ENCODE peak calls at places on chromosomes 16 and 17, in seven cellular contexts. U is A549, M is Peyer's patch, N is uterus, L is gastrocnemius medialis, W is adrenal gland, Y is ovary. R is an unnamed sample.
A peak's percentile ranks its signal among the peaks of the same experiment; 100 is the strongest.

GRCh38 chr16:88856122-88856827 is 472 bp downstream of the GALNS start:
- DNase-seq in U (no peak), M (peak; percentile 54), N (peak; percentile 42), L (no peak), W (peak; percentile 49), Y (peak; percentile 65), R (peak; percentile 89)

GRCh38 chr16:87543436-87544191 is 50.8 kb upstream of the ZCCHC14 start:
- DNase-seq in U (no peak), M (no peak), N (peak; percentile 45), L (no peak), W (no peak), Y (no peak), R (no peak)

GRCh38 chr16:14309001-14309886 is 238.1 kb downstream of the MRTFB start:
- DNase-seq in U (no peak), M (no peak), N (no peak), L (no peak), W (no peak), Y (no peak), R (no peak)

GRCh38 chr16:82665025-82665424 is 38.3 kb downstream of the CDH13 start:
- DNase-seq in U (no peak), M (no peak), N (no peak), L (no peak), W (no peak), Y (no peak), R (no peak)

GRCh38 chr16:77790964-77791363 is 2.6 kb downstream of the VAT1L start:
- DNase-seq in U (no peak), M (no peak), N (no peak), L (no peak), W (no peak), Y (no peak), R (no peak)

GRCh38 chr17:79633154-79633553 is 22.3 kb upstream of the RBFOX3 start:
- DNase-seq in U (no peak), M (peak; percentile 34), N (peak; percentile 4), L (no peak), W (peak; percentile 8), Y (peak; percentile 7), R (peak; percentile 74)

GRCh38 chr16:49608801-49609200 is 235.2 kb downstream of the C16orf78 start:
- DNase-seq in U (peak; percentile 21), M (no peak), N (no peak), L (no peak), W (peak; percentile 18), Y (no peak), R (no peak)

GRCh38 chr17:40467281-40467867 is 24.1 kb downstream of the IGFBP4 start:
- DNase-seq in U (peak; percentile 37), M (no peak), N (no peak), L (no peak), W (no peak), Y (no peak), R (no peak)

GRCh38 chr17:42438600-42439567 is 15.8 kb upstream of the CAVIN1 start:
- DNase-seq in U (no peak), M (peak; percentile 85), N (no peak), L (no peak), W (no peak), Y (no peak), R (no peak)

GRCh38 chr16:27114006-27114405 is 47.3 kb downstream of the C16orf82 start:
- DNase-seq in U (no peak), M (no peak), N (no peak), L (no peak), W (no peak), Y (no peak), R (no peak)

GRCh38 chr17:50273654-50274040 is 619 bp upstream of the TMEM92 start:
- DNase-seq in U (no peak), M (no peak), N (peak; percentile 21), L (no peak), W (no peak), Y (peak; percentile 43), R (no peak)

GRCh38 chr17:38421224-38421841 is 6.9 kb upstream of the ARHGAP23 start:
- DNase-seq in U (no peak), M (no peak), N (peak; percentile 50), L (no peak), W (no peak), Y (no peak), R (no peak)

GRCh38 chr17:66992911-66993310 is 28.4 kb downstream of the CACNG4 start:
- DNase-seq in U (no peak), M (no peak), N (no peak), L (no peak), W (no peak), Y (no peak), R (no peak)

GRCh38 chr17:66996926-66997325 is 32.4 kb downstream of the CACNG4 start:
- DNase-seq in U (no peak), M (no peak), N (no peak), L (no peak), W (no peak), Y (no peak), R (no peak)

GRCh38 chr17:66990047-66990446 is 25.5 kb downstream of the CACNG4 start:
- DNase-seq in U (no peak), M (no peak), N (no peak), L (no peak), W (no peak), Y (no peak), R (no peak)

GRCh38 chr17:66994943-66995535 is 30.5 kb downstream of the CACNG4 start:
- DNase-seq in U (no peak), M (no peak), N (no peak), L (no peak), W (no peak), Y (no peak), R (no peak)

GRCh38 chr17:66995944-66996343 is 31.4 kb downstream of the CACNG4 start:
- DNase-seq in U (no peak), M (no peak), N (no peak), L (no peak), W (no peak), Y (no peak), R (no peak)
- H3K4me3 ChIP-seq in U (no peak overlapping the region), M (no peak overlapping the region), N (no peak overlapping the region), L (no peak overlapping the region), W (no peak overlapping the region), Y (no peak overlapping the region), R (no peak overlapping the region)

DNA sequence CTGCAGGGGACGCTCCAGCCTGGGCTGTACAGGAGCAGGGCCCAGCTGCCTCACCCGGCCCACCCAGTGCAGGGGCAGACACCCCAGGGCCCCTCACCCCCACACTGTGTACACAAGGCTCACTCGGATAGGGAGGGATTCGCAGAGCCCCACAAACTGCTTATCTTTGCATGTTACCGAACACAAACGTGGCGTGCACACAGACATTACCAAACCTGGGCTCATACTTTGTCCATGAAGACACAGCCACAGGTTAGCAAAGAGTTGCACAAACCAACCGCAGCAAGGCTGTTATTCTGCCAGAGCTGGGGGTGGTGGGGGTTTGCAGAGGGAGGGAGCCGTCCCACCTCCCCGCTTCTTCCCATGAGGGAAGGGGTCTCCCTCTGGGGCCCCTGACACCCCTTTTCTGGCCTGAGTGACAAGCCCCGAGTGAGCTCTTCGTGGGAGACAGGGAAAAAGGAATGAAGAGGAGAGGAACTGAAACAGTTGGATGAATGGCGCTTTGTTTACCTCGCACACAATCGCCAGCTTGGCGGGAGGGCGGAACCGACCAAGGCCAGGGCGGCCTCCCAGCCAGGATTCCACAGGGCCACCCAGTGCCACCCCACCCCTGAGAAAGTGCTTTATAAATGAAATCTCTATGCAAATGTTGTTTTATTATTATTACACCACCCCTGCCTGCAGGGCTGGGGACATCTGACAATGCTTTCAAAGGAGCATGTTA is 434 bp upstream of the CPSF4L start:
- DNase-seq in U (no peak), M (peak; percentile 73), N (no peak), L (no peak), W (no peak), Y (peak; percentile 57), R (no peak)
- TF ChIP-seq POLR2A in U (no peak), M (no peak), N (no peak), L (no peak), W (no peak), Y (no peak), R (no peak)

DNA sequence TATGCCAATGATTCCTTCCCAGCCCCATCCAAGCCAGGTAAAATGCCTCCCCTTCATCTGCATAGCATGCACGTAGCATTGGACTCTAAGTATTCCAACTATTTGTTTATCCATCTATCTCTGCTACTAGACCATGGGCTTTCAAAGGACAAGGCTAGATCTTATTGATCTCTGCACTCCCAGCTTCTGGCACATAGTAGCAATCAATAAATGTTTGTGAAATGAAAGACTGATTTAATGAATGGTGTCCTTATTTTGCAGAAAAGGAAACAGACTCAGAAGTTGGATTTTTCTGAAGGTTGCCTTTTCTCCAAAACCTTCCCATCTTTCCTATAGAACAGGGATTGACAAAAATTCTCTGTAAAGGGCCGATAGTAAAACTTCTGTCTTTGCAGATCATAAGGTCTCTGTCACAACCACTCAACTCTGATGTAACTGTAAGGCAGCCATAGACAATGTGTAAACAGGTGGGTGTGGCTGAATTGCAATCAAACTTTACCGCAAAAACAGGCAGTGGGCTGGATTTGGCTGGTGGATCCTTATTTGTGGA is 7.5 kb upstream of the CMTR2 start:
- DNase-seq in U (no peak), M (no peak), N (no peak), L (no peak), W (no peak), Y (no peak), R (no peak)
- TF ChIP-seq CTCF in U (no peak), M (no peak), N (no peak), L (no peak), W (no peak), Y (no peak), R (no peak)

DNA sequence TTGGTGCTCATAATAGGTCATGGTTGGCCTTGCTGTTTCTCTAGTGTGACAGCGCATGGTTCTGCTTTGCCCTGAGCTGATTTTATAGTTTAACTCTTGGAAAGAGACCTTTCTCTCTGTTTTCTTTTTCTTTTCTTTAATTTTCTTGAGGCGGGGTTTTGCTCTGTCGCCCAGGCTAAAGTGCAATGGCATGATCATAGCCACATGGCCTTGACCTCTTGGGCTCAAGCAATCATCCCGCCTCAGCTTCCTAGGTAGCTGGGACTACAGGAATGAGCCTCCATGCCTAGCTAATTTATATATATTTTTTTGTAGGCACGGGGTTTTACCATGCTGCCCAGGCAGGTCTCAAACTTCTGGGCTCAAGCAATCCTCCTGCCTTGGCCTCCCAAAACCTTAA is 80.4 kb upstream of the DNAJA2 start:
- DNase-seq in U (no peak), M (no peak), N (no peak), L (no peak), W (no peak), Y (no peak), R (no peak)
- H3K4me3 ChIP-seq in U (no peak overlapping the region), M (no peak overlapping the region), N (no peak overlapping the region), L (no peak overlapping the region), W (no peak overlapping the region), Y (no peak overlapping the region), R (no peak overlapping the region)

GRCh38 chr17:82876602-82877391 is 37.0 kb upstream of the ZNF750 start:
- DNase-seq in U (no peak), M (peak; percentile 67), N (peak; percentile 75), L (peak; percentile 86), W (no peak), Y (peak; percentile 73), R (peak; percentile 82)
- TF ChIP-seq POLR2A in U (no peak), M (no peak), N (no peak), L (peak; percentile 25), W (no peak), Y (no peak), R (no peak)

GRCh38 chr17:74380086-74380958 is 13.0 kb downstream of the GPR142 start:
- DNase-seq in U (peak; percentile 44), M (peak; percentile 63), N (no peak), L (peak; percentile 51), W (no peak), Y (no peak), R (no peak)
- TF ChIP-seq CTCF in U (peak; percentile 16), M (peak; percentile 74), N (no peak), L (no peak), W (no peak), Y (no peak), R (no peak)

GRCh38 chr16:79599256-79599836 is 1.2 kb downstream of the MAF start:
- DNase-seq in U (peak; percentile 31), M (peak; percentile 54), N (peak; percentile 41), L (no peak), W (peak; percentile 43), Y (peak; percentile 67), R (no peak)
- H3K4me3 ChIP-seq in U (peak overlapping the region; percentile 49), M (peak overlapping the region; percentile 84), N (peak overlapping the region; percentile 90), L (peak overlapping the region; percentile 74), W (peak overlapping the region; percentile 76), Y (peak overlapping the region; percentile 93), R (peak overlapping the region; percentile 59)